ENCODE peak calls at places on chromosomes 2 and 18, in five cellular contexts. G is pancreas, T is cardiac muscle cell, A is aorta, Q is right cardiac atrium. O is an unnamed sample. For H3K4me1, the result is how much of the 10 kb centered on the place peaks cover.

GRCh38 chr2:168633200-168633599 is 169.2 kb upstream of the NOSTRIN start:
- DNase-seq in Q (no peak), T (peak), G (no peak), A (no peak), O (no peak)

GRCh38 chr2:119713819-119714490 is 35.0 kb downstream of the TMEM177 start:
- DNase-seq in A (no peak), T (no peak), G (no peak), Q (no peak), O (no peak)

GRCh38 chr18:31992836-31993575 is 25.6 kb upstream of the RNF125 start:
- DNase-seq in Q (no peak), A (no peak), G (no peak), T (peak), O (no peak)

GRCh38 chr2:66559672-66560071 is 124.7 kb downstream of the MEIS1 start:
- DNase-seq in G (no peak), Q (no peak), T (no peak), A (no peak), O (no peak)

GRCh38 chr2:241314181-241314932 is 1.1 kb downstream of the HDLBP start:
- DNase-seq in A (no peak), T (peak), Q (no peak), G (no peak), O (no peak)

GRCh38 chr2:3770724-3771415 is 67.5 kb downstream of the DCDC2C start:
- DNase-seq in Q (no peak), G (no peak), T (no peak), A (no peak), O (no peak)

GRCh38 chr2:132757676-132758075 is 87.7 kb upstream of the LYPD1 start:
- DNase-seq in Q (no peak), A (no peak), T (peak), G (no peak), O (no peak)

GRCh38 chr18:79630266-79631095 is 49.1 kb upstream of the CTDP1 start:
- DNase-seq in Q (no peak), A (no peak), T (no peak), G (no peak), O (peak)

GRCh38 chr18:22167471-22168151 is 1.8 kb upstream of the GATA6 start:
- DNase-seq in A (no peak), T (peak), Q (peak), G (peak), O (no peak)

GRCh38 chr2:69931832-69932595 is 17.1 kb downstream of the MXD1 start:
- DNase-seq in T (no peak), G (no peak), A (no peak), Q (no peak), O (no peak)

GRCh38 chr18:6558770-6559169 is 144.1 kb upstream of the L3MBTL4 start:
- DNase-seq in Q (no peak), A (no peak), T (no peak), G (no peak), O (no peak)

GRCh38 chr2:133561045-133561852 is 7.0 kb downstream of the NCKAP5 start:
- DNase-seq in Q (no peak), A (no peak), T (peak), G (no peak), O (no peak)

GRCh38 chr2:135825131-135825854 is 11.7 kb downstream of the LCT start:
- DNase-seq in G (no peak), T (no peak), A (no peak), Q (no peak), O (no peak)

GRCh38 chr2:120867290-120868231 is 131.9 kb downstream of the GLI2 start:
- DNase-seq in A (peak), G (peak), T (peak), Q (peak), O (no peak)

GRCh38 chr18:29892960-29893558 is 1149.5 kb downstream of the DSC3 start:
- DNase-seq in T (peak), G (no peak), A (no peak), Q (no peak), O (no peak)

GRCh38 chr2:138718405-138718804 is 61.8 kb downstream of the NXPH2 start:
- DNase-seq in Q (no peak), T (no peak), G (no peak), A (no peak), O (no peak)

GRCh38 chr18:21914739-21915319 is 174.2 kb downstream of the MIB1 start:
- DNase-seq in A (no peak), T (peak), Q (no peak), G (no peak), O (no peak)

GRCh38 chr2:67309281-67309680 is 87.9 kb upstream of the ETAA1 start:
- DNase-seq in T (no peak), Q (no peak), G (no peak), A (no peak), O (no peak)

DNA sequence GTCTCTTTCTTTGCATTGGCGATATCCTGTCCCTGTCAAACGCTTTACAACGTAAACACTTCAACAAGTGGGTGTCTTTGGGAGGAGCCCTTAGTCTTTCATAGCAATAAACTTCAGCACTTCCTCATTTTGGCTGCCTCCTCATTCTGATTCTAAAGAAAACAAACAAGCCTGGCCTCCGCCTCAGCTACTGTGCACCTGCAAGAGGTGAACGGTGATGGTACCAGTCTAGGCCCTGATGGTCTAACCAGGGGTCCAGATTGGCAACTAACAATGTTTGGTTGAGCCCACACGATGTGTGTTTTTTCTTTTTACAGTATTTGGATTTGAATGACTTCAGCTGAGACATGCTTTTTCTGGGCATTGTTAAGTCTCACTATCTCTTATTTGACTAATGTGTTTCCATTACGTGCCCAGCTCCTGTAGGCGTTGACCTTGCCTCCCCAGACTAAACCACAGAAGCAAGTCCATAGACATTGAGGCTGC is 53.2 kb upstream of the CUL3 start:
- DNase-seq in A (no peak), G (no peak), Q (no peak), T (no peak), O (no peak)
- H3K27ac ChIP-seq in A (no peak), G (no peak), Q (no peak), T (no peak), O (no peak)

GRCh38 chr2:216871333-216871934 is 11.6 kb upstream of the TNP1 start:
- DNase-seq in Q (no peak), G (no peak), A (no peak), T (no peak), O (no peak)
- H3K4me1 ChIP-seq in Q (under half), G (under half), A (under half), T (under half), O (under half)

GRCh38 chr2:74307720-74308119 is 35.5 kb downstream of the SLC4A5 start:
- DNase-seq in T (no peak), A (no peak), G (no peak), Q (no peak), O (no peak)
- H3K4me3 ChIP-seq in T (no peak), A (no peak), G (no peak), Q (no peak), O (no peak)

DNA sequence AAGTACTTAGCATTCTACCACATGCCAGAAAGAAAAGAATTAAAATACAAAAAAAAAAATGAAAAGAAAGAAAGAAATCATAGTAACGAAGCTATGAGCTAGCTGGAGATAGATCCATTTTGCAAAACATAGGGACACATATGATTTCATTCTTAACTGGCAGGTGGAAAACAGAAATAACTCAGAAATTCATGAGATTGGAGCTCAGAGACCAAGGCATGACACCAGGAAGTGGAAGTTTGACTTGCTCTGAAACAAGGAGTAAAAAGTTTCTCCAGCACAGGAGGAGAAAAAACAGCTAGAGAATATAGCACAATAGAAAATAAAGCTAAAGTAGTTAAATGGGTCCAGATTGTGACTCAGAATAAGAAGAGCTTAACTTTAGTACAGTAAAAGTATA is 278.1 kb downstream of the ZEB2 start:
- DNase-seq in G (no peak), A (no peak), T (no peak), Q (no peak), O (no peak)
- H3K27ac ChIP-seq in G (no peak), A (no peak), T (no peak), Q (no peak), O (no peak)

GRCh38 chr18:59971871-59972270 is 72.1 kb downstream of the PMAIP1 start:
- DNase-seq in G (no peak), A (no peak), Q (no peak), T (no peak), O (no peak)
- H3K4me1 ChIP-seq in G (under half), A (under half), Q (under half), T (under half), O (under half)

GRCh38 chr2:234981197-234982095 is 29.6 kb downstream of the SH3BP4 start:
- DNase-seq in A (peak), G (no peak), T (peak), Q (peak), O (no peak)

GRCh38 chr2:234979204-234980167 is 27.7 kb downstream of the SH3BP4 start:
- DNase-seq in T (peak), A (no peak), G (no peak), Q (peak), O (no peak)

GRCh38 chr2:234982096-234982834 is 30.4 kb downstream of the SH3BP4 start:
- DNase-seq in G (no peak), A (no peak), T (no peak), Q (peak), O (no peak)

GRCh38 chr2:234978466-234979203 is 26.8 kb downstream of the SH3BP4 start:
- DNase-seq in G (no peak), T (peak), Q (no peak), A (no peak), O (no peak)

DNA sequence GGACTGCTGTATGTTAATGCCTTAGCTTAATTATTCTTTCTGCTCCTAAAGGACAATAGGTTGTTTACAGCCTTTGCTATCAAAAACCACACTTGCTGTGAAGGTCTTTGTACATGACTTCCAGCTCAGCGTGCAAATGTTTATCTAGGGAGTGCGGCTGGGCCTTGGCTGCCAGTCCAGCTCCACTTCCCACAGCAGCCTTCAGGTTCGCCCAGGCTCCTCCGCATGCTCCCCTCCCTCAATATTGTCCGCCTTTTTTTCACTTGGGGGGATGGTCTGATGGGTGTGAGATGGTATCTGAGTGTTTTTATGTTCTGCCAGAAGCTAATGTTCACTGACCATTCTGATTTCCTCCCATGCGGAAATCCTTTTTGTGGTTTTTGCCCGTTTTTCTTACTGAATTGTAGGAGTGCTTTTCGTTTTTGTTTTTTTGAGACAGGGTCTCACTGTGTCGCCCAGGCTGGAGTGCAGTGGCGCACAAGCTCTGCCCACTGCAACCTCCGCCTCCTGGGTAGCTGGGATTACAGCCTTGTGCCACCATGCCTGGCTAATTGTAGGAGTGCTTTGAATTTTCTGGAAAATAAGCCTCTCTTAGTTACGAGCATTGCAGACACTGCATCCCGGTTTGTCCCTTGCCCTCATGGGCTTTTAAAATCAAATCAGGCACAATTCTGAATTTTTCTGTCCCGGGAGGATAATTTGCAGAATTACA is 28.8 kb downstream of the SH3BP4 start:
- DNase-seq in Q (peak), T (peak), A (no peak), G (no peak), O (no peak)
- H3K4me3 ChIP-seq in Q (no peak), T (no peak), A (no peak), G (no peak), O (no peak)

GRCh38 chr18:48851563-48851962 is 99.2 kb downstream of the SMAD7 start:
- DNase-seq in A (peak), G (no peak), T (peak), Q (peak), O (peak)
- H3K27ac ChIP-seq in A (peak), G (no peak), T (peak), Q (peak), O (no peak)

GRCh38 chr2:65381607-65382032 is 50.8 kb downstream of the SPRED2 start:
- DNase-seq in G (no peak), T (no peak), A (no peak), Q (no peak), O (no peak)
- H3K4me1 ChIP-seq in G (under half), T (under half), A (under half), Q (under half), O (under half)

GRCh38 chr2:26694001-26694400 is 1.5 kb downstream of the KCNK3 start:
- DNase-seq in Q (no peak), A (no peak), G (no peak), T (no peak), O (no peak)

GRCh38 chr2:26692814-26693286 is 328 bp downstream of the KCNK3 start:
- DNase-seq in Q (no peak), A (no peak), G (peak), T (peak), O (no peak)

GRCh38 chr2:26691140-26691539 is 1.4 kb upstream of the KCNK3 start:
- DNase-seq in G (no peak), T (no peak), Q (peak), A (no peak), O (no peak)

GRCh38 chr2:26691881-26692813 is at the start of gene KCNK3:
- DNase-seq in A (peak), Q (peak), T (peak), G (peak), O (peak)

GRCh38 chr2:26693287-26693849 is 846 bp downstream of the KCNK3 start:
- DNase-seq in A (peak), G (peak), Q (peak), T (no peak), O (no peak)
- H3K4me3 ChIP-seq in A (peak), G (peak), Q (peak), T (peak), O (no peak)